ENCODE peak calls at places on chromosomes 11 and 22, in five cellular contexts. J, G, K, T and Y are unnamed samples.

GRCh38 chr11:8233691-8234424 is 29.8 kb downstream of the LMO1 start:
- DNase-seq in G (no peak), J (no peak), K (peak; percentile 78), T (no peak), Y (no peak)

GRCh38 chr22:17523925-17524324 is 39.4 kb upstream of the SLC25A18 start:
- DNase-seq in T (no peak), G (no peak), J (no peak), K (no peak), Y (no peak)

GRCh38 chr11:134150195-134150903 is 73.4 kb downstream of the NCAPD3 start:
- DNase-seq in G (no peak), T (no peak), K (no peak), J (no peak), Y (no peak)

GRCh38 chr11:121478895-121479281 is 26.1 kb upstream of the SORL1-AS1 start:
- DNase-seq in G (no peak), T (no peak), K (no peak), J (no peak), Y (no peak)

GRCh38 chr11:30818721-30819120 is 232.6 kb upstream of the MPPED2 start:
- DNase-seq in K (no peak), J (no peak), G (no peak), T (no peak), Y (no peak)

GRCh38 chr11:73480677-73481076 is 104.5 kb downstream of the RELT start:
- DNase-seq in G (no peak), T (no peak), J (no peak), K (no peak), Y (no peak)

GRCh38 chr22:23767673-23768548 is at the start of gene CHCHD10:
- DNase-seq in K (peak; percentile 96), J (peak; percentile 60), T (peak; percentile 18), G (no peak), Y (no peak)

GRCh38 chr11:113667801-113668200 is 38.3 kb downstream of the TMPRSS5 start:
- DNase-seq in T (no peak), J (no peak), G (no peak), K (no peak), Y (no peak)

GRCh38 chr11:6626971-6627761 is 7.9 kb upstream of the TPP1 start:
- DNase-seq in T (no peak), J (no peak), G (no peak), K (no peak), Y (no peak)

GRCh38 chr11:74506823-74507222 is 13.3 kb upstream of the LIPT2 start:
- DNase-seq in T (no peak), K (no peak), J (no peak), G (no peak), Y (no peak)

GRCh38 chr11:75356613-75357012 is 5.2 kb upstream of the ARRB1 start:
- DNase-seq in T (no peak), K (no peak), G (no peak), J (no peak), Y (no peak)

GRCh38 chr22:28594784-28595324 is 84.8 kb downstream of the TTC28 start:
- DNase-seq in K (peak; percentile 60), T (peak; percentile 32), J (peak; percentile 35), G (no peak), Y (no peak)

GRCh38 chr11:31821779-31822574 is 10.9 kb upstream of the PAX6 start:
- DNase-seq in T (no peak), K (peak; percentile 16), J (no peak), G (no peak), Y (no peak)

GRCh38 chr11:20112291-20113146 is 47.8 kb downstream of the DBX1 start:
- DNase-seq in T (peak; percentile 78), K (peak; percentile 44), J (peak; percentile 82), G (no peak), Y (no peak)

GRCh38 chr11:107659310-107659709 is 52.5 kb downstream of the SLN start:
- DNase-seq in G (no peak), J (no peak), K (no peak), T (no peak), Y (no peak)

GRCh38 chr11:14908214-14908880 is 16.3 kb upstream of the CYP2R1 start:
- DNase-seq in G (no peak), K (peak; percentile 55), T (no peak), J (peak; percentile 51), Y (no peak)

GRCh38 chr11:57514538-57515331 is 767 bp downstream of the SLC43A1 start:
- DNase-seq in G (no peak), J (no peak), T (no peak), K (peak; percentile 79), Y (no peak)

GRCh38 chr22:45896153-45896951 is 80.6 kb downstream of the WNT7B start:
- DNase-seq in K (no peak), G (no peak), J (no peak), T (no peak), Y (no peak)

GRCh38 chr22:19959043-19959586 is 17.5 kb upstream of the TXNRD2 start:
- DNase-seq in J (peak; percentile 65), T (no peak), K (peak; percentile 32), G (no peak), Y (peak; percentile 81)

GRCh38 chr11:125948278-125949051 is 2.6 kb downstream of the VSIG10L2 start:
- DNase-seq in J (no peak), T (no peak), K (no peak), G (no peak), Y (peak; percentile 38)

GRCh38 chr11:24623121-24623520 is 126.3 kb downstream of the LUZP2 start:
- DNase-seq in J (no peak), K (no peak), G (no peak), T (no peak), Y (no peak)

GRCh38 chr11:26608507-26609146 is 36.6 kb upstream of the MUC15 start:
- DNase-seq in T (no peak), G (no peak), J (no peak), K (no peak), Y (no peak)

GRCh38 chr11:121657191-121657590 is 204.4 kb upstream of the SORL1-AS1 start:
- DNase-seq in G (no peak), K (no peak), T (no peak), J (no peak), Y (no peak)

GRCh38 chr11:115672999-115673411 is 168.8 kb upstream of the CADM1 start:
- DNase-seq in J (no peak), K (no peak), T (no peak), G (no peak), Y (no peak)

GRCh38 chr11:70024773-70025045 is 53.4 kb upstream of the ANO1 start:
- DNase-seq in T (no peak), G (no peak), K (no peak), J (no peak), Y (no peak)

GRCh38 chr11:90392692-90393091 is 169.8 kb upstream of the CHORDC1 start:
- DNase-seq in J (no peak), T (no peak), K (no peak), G (no peak), Y (no peak)

GRCh38 chr11:70428701-70429427 is 30.5 kb downstream of the CTTN start:
- DNase-seq in G (no peak), T (no peak), K (no peak), J (no peak), Y (no peak)

GRCh38 chr11:122150484-122151124 is 34.6 kb upstream of the BLID start:
- DNase-seq in G (no peak), J (no peak), K (no peak), T (no peak), Y (no peak)

GRCh38 chr11:85627332-85627997 is at the start of gene DLG2:
- DNase-seq in J (no peak), T (no peak), K (peak; percentile 21), G (no peak), Y (no peak)

GRCh38 chr11:86518211-86518610 is 143.5 kb downstream of the CCDC81 start:
- DNase-seq in K (no peak), T (no peak), G (no peak), J (no peak), Y (no peak)

GRCh38 chr11:708511-708910 is 2.5 kb downstream of the EPS8L2 start:
- DNase-seq in K (peak; percentile 24), T (no peak), J (no peak), G (no peak), Y (no peak)

GRCh38 chr11:74877132-74877531 is 71.8 kb downstream of the XRRA1 start:
- DNase-seq in J (peak; percentile 15), T (no peak), K (no peak), G (no peak), Y (no peak)

GRCh38 chr11:116536416-116536815 is 236.4 kb downstream of the BUD13 start:
- DNase-seq in J (no peak), K (no peak), G (no peak), T (no peak), Y (no peak)

GRCh38 chr11:114059984-114060401 is 482 bp downstream of the ZBTB16 start:
- DNase-seq in G (no peak), J (no peak), K (no peak), T (no peak), Y (peak; percentile 61)

GRCh38 chr11:93645938-93646337 is 15.5 kb upstream of the CEP295 start:
- DNase-seq in K (no peak), T (no peak), G (no peak), J (no peak), Y (no peak)

GRCh38 chr11:110243804-110244203 is 52.6 kb downstream of the RDX start:
- DNase-seq in T (no peak), K (no peak), J (no peak), G (no peak), Y (no peak)

GRCh38 chr11:62452839-62453468 is 34.1 kb downstream of the SCGB1A1 start:
- DNase-seq in K (no peak), G (no peak), T (no peak), J (no peak), Y (no peak)
- TF ChIP-seq SIN3A in K (no peak), G (no peak), T (no peak), J (no peak), Y (no peak)

GRCh38 chr11:47234669-47235075 is 13.9 kb downstream of the ACP2 start:
- DNase-seq in T (no peak), G (no peak), J (no peak), K (peak; percentile 4), Y (no peak)
- TF ChIP-seq SIN3A in T (no peak), G (no peak), J (no peak), K (no peak), Y (no peak)

GRCh38 chr22:38305481-38306448 is 11.5 kb downstream of the CSNK1E start:
- DNase-seq in K (no peak), J (no peak), G (peak; percentile 89), T (no peak), Y (no peak)
- TF ChIP-seq SIN3A in K (no peak), J (no peak), G (no peak), T (no peak), Y (peak; percentile 69)

DNA sequence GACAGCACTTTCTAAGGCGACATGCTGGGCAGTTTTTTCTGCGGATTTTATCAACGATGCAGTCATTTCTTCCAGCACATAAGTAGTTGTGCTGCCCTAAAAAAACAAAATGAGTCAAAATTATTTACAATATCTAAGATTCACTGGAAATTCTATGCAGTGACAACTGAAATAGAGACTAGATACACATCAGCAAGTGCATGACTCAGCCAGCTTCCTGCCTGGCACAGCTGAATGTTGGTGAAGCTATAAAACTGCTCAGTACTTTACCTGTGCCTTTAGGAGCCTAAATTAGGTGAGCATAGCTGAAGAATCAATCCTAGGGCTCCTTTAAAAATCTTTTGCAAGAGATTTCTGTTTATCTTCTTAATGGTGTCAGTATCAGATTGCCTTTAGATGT is 37.8 kb downstream of the PGR start:
- DNase-seq in J (no peak), K (no peak), T (peak; percentile 33), G (no peak), Y (no peak)
- TF ChIP-seq SIN3A in J (no peak), K (no peak), T (no peak), G (no peak), Y (no peak)